ENCODE peak calls at places on chromosomes 3 and 15, in eight cellular contexts. P is kidney, Y is RPMI8226, U is NCI-H510A treated with DMSO at 0.1 percent for 48 hours, H is lower lobe of right lung, T is neural crest cell, R is astrocyte of the spinal cord, N is NCI-H1105 treated with DMSO at 0.1 percent for 48 hours. Z is an unnamed sample.

GRCh38 chr15:90002428-90002844 is 1.3 kb downstream of the ZNF710 start:
- DNase-seq in N (peak; percentile 10), P (peak; percentile 81), T (no peak), R (peak; percentile 49), U (no peak), H (peak; percentile 75), Y (peak; percentile 49), Z (peak; percentile 27)

GRCh38 chr15:88792342-88793282 is 10.6 kb upstream of the ACAN start:
- DNase-seq in N (no peak), Y (no peak), T (no peak), R (no peak), P (no peak), H (no peak), U (no peak), Z (no peak)

GRCh38 chr3:9021610-9022009 is 58.3 kb upstream of the RAD18 start:
- DNase-seq in H (no peak), P (no peak), T (no peak), Y (no peak), U (no peak), R (no peak), N (no peak), Z (no peak)

GRCh38 chr15:51128701-51129100 is 34.0 kb upstream of the TNFAIP8L3 start:
- DNase-seq in U (no peak), R (no peak), N (no peak), Y (no peak), P (no peak), H (no peak), T (no peak), Z (no peak)

GRCh38 chr3:151579571-151580270 is 118.9 kb upstream of the IGSF10 start:
- DNase-seq in R (peak; percentile 38), U (no peak), P (no peak), T (no peak), Y (no peak), N (no peak), H (no peak), Z (peak; percentile 30)

GRCh38 chr15:40253179-40253790 is 14.4 kb downstream of the PAK6 start:
- DNase-seq in T (no peak), Y (no peak), H (no peak), P (peak; percentile 72), U (no peak), R (no peak), N (no peak), Z (no peak)

GRCh38 chr3:45841380-45841700 is 579 bp downstream of the LZTFL1 start:
- DNase-seq in H (peak; percentile 54), P (no peak), Y (peak; percentile 50), T (peak; percentile 1), N (no peak), U (no peak), R (peak; percentile 20), Z (no peak)

GRCh38 chr3:12004741-12005513 is 739 bp downstream of the SYN2 start:
- DNase-seq in N (peak; percentile 18), Y (no peak), R (no peak), H (peak; percentile 42), P (no peak), T (no peak), U (no peak), Z (no peak)

GRCh38 chr3:38493019-38493418 is 3.1 kb upstream of the EXOG start:
- DNase-seq in Y (no peak), P (no peak), N (no peak), T (no peak), H (no peak), U (no peak), R (peak; percentile 27), Z (no peak)

Z was measured in H4.